ENCODE peak calls at places on chromosome 4, in six cellular contexts. A is ACHN, X is sigmoid colon, Z is left cardiac atrium, S is RKO, B is aorta. K is an unnamed sample.

GRCh38 chr4:38591617-38592337 is 72.2 kb upstream of the KLF3 start:
- DNase-seq in X (peak), B (no peak), A (no peak), Z (no peak), S (no peak), K (no peak)

GRCh38 chr4:59729321-59729720 is 1470.8 kb upstream of the ADGRL3 start:
- DNase-seq in Z (no peak), A (no peak), S (no peak), B (no peak), X (no peak), K (no peak)

GRCh38 chr4:83266689-83267088 is 17.9 kb downstream of the COQ2 start:
- DNase-seq in S (no peak), X (no peak), A (no peak), B (no peak), Z (no peak), K (no peak)

GRCh38 chr4:99473131-99473530 is 37.7 kb upstream of the C4orf17 start:
- DNase-seq in Z (no peak), A (no peak), X (no peak), B (no peak), S (no peak), K (no peak)

GRCh38 chr4:26067035-26067434 is 153.0 kb downstream of the SMIM20 start:
- DNase-seq in X (no peak), A (no peak), B (no peak), S (no peak), Z (no peak), K (no peak)

GRCh38 chr4:10655968-10656367 is 28.6 kb downstream of the CLNK start:
- DNase-seq in X (no peak), B (no peak), Z (no peak), A (peak), S (peak), K (no peak)

GRCh38 chr4:87069037-87069742 is 134.4 kb downstream of the AFF1 start:
- DNase-seq in X (no peak), Z (no peak), A (no peak), S (no peak), B (no peak), K (no peak)

GRCh38 chr4:69075061-69075792 is 21.0 kb upstream of the UGT2B7 start:
- DNase-seq in B (no peak), A (no peak), Z (no peak), X (no peak), S (no peak), K (no peak)

GRCh38 chr4:42151568-42152506 is 618 bp downstream of the BEND4 start:
- DNase-seq in B (no peak), X (no peak), Z (peak), S (no peak), A (no peak), K (no peak)

GRCh38 chr4:82482387-82482786 is 52.0 kb downstream of the ENOPH1 start:
- DNase-seq in B (no peak), A (no peak), X (no peak), Z (no peak), S (no peak), K (no peak)

GRCh38 chr4:100356172-100356571 is 161.7 kb downstream of the EMCN start:
- DNase-seq in S (no peak), Z (no peak), X (no peak), B (no peak), A (no peak), K (no peak)

GRCh38 chr4:170243662-170244288 is 154.0 kb upstream of the AADAT start:
- DNase-seq in S (no peak), B (no peak), A (no peak), Z (no peak), X (no peak), K (no peak)

GRCh38 chr4:81632581-81633247 is 161.0 kb upstream of the RASGEF1B start:
- DNase-seq in X (no peak), A (peak), S (peak), B (no peak), Z (no peak), K (no peak)

GRCh38 chr4:101763576-101763975 is 27.0 kb upstream of the BANK1 start:
- DNase-seq in S (no peak), A (no peak), Z (no peak), B (no peak), X (no peak), K (no peak)

GRCh38 chr4:9996319-9997110 is 24.8 kb downstream of the SLC2A9 start:
- DNase-seq in A (no peak), S (no peak), X (peak), B (no peak), Z (no peak), K (no peak)

GRCh38 chr4:8085491-8086479 is 72.8 kb downstream of the ABLIM2 start:
- DNase-seq in S (no peak), X (no peak), Z (no peak), B (no peak), A (no peak), K (no peak)

GRCh38 chr4:169925678-169926077 is 100.5 kb downstream of the MFAP3L start:
- DNase-seq in S (no peak), A (no peak), X (no peak), Z (no peak), B (no peak), K (no peak)

GRCh38 chr4:114997596-114997995 is 115.8 kb downstream of the NDST4 start:
- DNase-seq in X (no peak), B (no peak), A (no peak), S (peak), Z (no peak), K (no peak)

K was measured in right lobe of liver.